ENCODE peak calls at places on chromosomes 12 and 14, in ten cellular contexts. One of them, this sample, is unnamed.

GRCh38 chr12:101761347-101761746 is 22.1 kb upstream of the SYCP3 start:
- DNase-seq in T1000: no peak
- DNase-seq in T-cell: no peak
- DNase-seq in left kidney: no peak
- DNase-seq in GDM1: no peak
- DNase-seq in RWPE1: no peak
- DNase-seq in stimulated activated CD4-positive, alpha-beta T cell treated with anti-CD3 and anti-CD28 coated beads, TNF-alpha, amount 100 ng/mL, for 1 hour: no peak
- DNase-seq in DND-41: no peak
- DNase-seq in AG10803: no peak
- DNase-seq in NAMALWA: no peak
- DNase-seq in this sample: no peak

GRCh38 chr14:48792376-48793024 is 793.7 kb downstream of the RPS29 start:
- DNase-seq in stimulated activated CD4-positive, alpha-beta T cell treated with anti-CD3 and anti-CD28 coated beads, TNF-alpha, amount 100 ng/mL, for 1 hour: no peak
- DNase-seq in GDM1: no peak
- DNase-seq in NAMALWA: no peak
- DNase-seq in left kidney: no peak
- DNase-seq in T-cell: no peak
- DNase-seq in DND-41: no peak
- DNase-seq in AG10803: no peak
- DNase-seq in RWPE1: no peak
- DNase-seq in T1000: no peak
- DNase-seq in this sample: no peak

GRCh38 chr12:3160081-3160480 is 82.9 kb downstream of the TSPAN9 start:
- DNase-seq in stimulated activated CD4-positive, alpha-beta T cell treated with anti-CD3 and anti-CD28 coated beads, TNF-alpha, amount 100 ng/mL, for 1 hour: no peak
- DNase-seq in T1000: no peak
- DNase-seq in T-cell: no peak
- DNase-seq in DND-41: no peak
- DNase-seq in GDM1: no peak
- DNase-seq in AG10803: peak; percentile 60
- DNase-seq in RWPE1: no peak
- DNase-seq in NAMALWA: no peak
- DNase-seq in left kidney: no peak
- DNase-seq in this sample: no peak

GRCh38 chr12:116538076-116538591 is 21.0 kb upstream of the MAP1LC3B2 start:
- DNase-seq in RWPE1: no peak
- DNase-seq in NAMALWA: no peak
- DNase-seq in left kidney: no peak
- DNase-seq in GDM1: no peak
- DNase-seq in T-cell: no peak
- DNase-seq in stimulated activated CD4-positive, alpha-beta T cell treated with anti-CD3 and anti-CD28 coated beads, TNF-alpha, amount 100 ng/mL, for 1 hour: no peak
- DNase-seq in T1000: no peak
- DNase-seq in DND-41: no peak
- DNase-seq in AG10803: no peak
- DNase-seq in this sample: no peak

GRCh38 chr14:41830679-41831078 is 224.0 kb downstream of the LRFN5 start:
- DNase-seq in T-cell: no peak
- DNase-seq in stimulated activated CD4-positive, alpha-beta T cell treated with anti-CD3 and anti-CD28 coated beads, TNF-alpha, amount 100 ng/mL, for 1 hour: no peak
- DNase-seq in GDM1: no peak
- DNase-seq in RWPE1: peak; percentile 26
- DNase-seq in AG10803: peak; percentile 1
- DNase-seq in NAMALWA: no peak
- DNase-seq in left kidney: no peak
- DNase-seq in DND-41: no peak
- DNase-seq in T1000: no peak
- DNase-seq in this sample: no peak

GRCh38 chr14:95062220-95062619 is 95.1 kb downstream of the DICER1 start:
- DNase-seq in stimulated activated CD4-positive, alpha-beta T cell treated with anti-CD3 and anti-CD28 coated beads, TNF-alpha, amount 100 ng/mL, for 1 hour: no peak
- DNase-seq in GDM1: no peak
- DNase-seq in T-cell: no peak
- DNase-seq in RWPE1: no peak
- DNase-seq in left kidney: no peak
- DNase-seq in AG10803: no peak
- DNase-seq in DND-41: no peak
- DNase-seq in T1000: no peak
- DNase-seq in NAMALWA: no peak
- DNase-seq in this sample: no peak

GRCh38 chr12:12210983-12211382 is 55.9 kb downstream of the LRP6 start:
- DNase-seq in T-cell: peak; percentile 9
- DNase-seq in T1000: no peak
- DNase-seq in stimulated activated CD4-positive, alpha-beta T cell treated with anti-CD3 and anti-CD28 coated beads, TNF-alpha, amount 100 ng/mL, for 1 hour: no peak
- DNase-seq in RWPE1: no peak
- DNase-seq in left kidney: no peak
- DNase-seq in DND-41: peak; percentile 45
- DNase-seq in NAMALWA: no peak
- DNase-seq in AG10803: no peak
- DNase-seq in GDM1: no peak
- DNase-seq in this sample: no peak

GRCh38 chr14:21913759-21914158 is 240.1 kb upstream of the OR4E1 start:
- DNase-seq in DND-41: peak; percentile 82
- DNase-seq in stimulated activated CD4-positive, alpha-beta T cell treated with anti-CD3 and anti-CD28 coated beads, TNF-alpha, amount 100 ng/mL, for 1 hour: no peak
- DNase-seq in T-cell: peak; percentile 56
- DNase-seq in AG10803: peak; percentile 28
- DNase-seq in left kidney: peak; percentile 80
- DNase-seq in T1000: no peak
- DNase-seq in NAMALWA: peak; percentile 92
- DNase-seq in GDM1: peak; percentile 83
- DNase-seq in RWPE1: peak; percentile 3
- DNase-seq in this sample: no peak

GRCh38 chr12:43551271-43551970 is 582 bp downstream of the ADAMTS20 start:
- DNase-seq in NAMALWA: no peak
- DNase-seq in RWPE1: no peak
- DNase-seq in AG10803: no peak
- DNase-seq in GDM1: no peak
- DNase-seq in left kidney: peak; percentile 66
- DNase-seq in stimulated activated CD4-positive, alpha-beta T cell treated with anti-CD3 and anti-CD28 coated beads, TNF-alpha, amount 100 ng/mL, for 1 hour: no peak
- DNase-seq in T1000: no peak
- DNase-seq in T-cell: no peak
- DNase-seq in DND-41: no peak
- DNase-seq in this sample: no peak

GRCh38 chr12:67927231-67927630 is 62.0 kb upstream of the IFNG-AS1 start:
- DNase-seq in GDM1: no peak
- DNase-seq in T-cell: no peak
- DNase-seq in RWPE1: no peak
- DNase-seq in left kidney: peak; percentile 27
- DNase-seq in AG10803: no peak
- DNase-seq in NAMALWA: no peak
- DNase-seq in DND-41: no peak
- DNase-seq in stimulated activated CD4-positive, alpha-beta T cell treated with anti-CD3 and anti-CD28 coated beads, TNF-alpha, amount 100 ng/mL, for 1 hour: no peak
- DNase-seq in T1000: no peak
- DNase-seq in this sample: no peak

GRCh38 chr14:76373456-76373855 is 2.5 kb upstream of the ESRRB start:
- DNase-seq in DND-41: no peak
- DNase-seq in GDM1: no peak
- DNase-seq in stimulated activated CD4-positive, alpha-beta T cell treated with anti-CD3 and anti-CD28 coated beads, TNF-alpha, amount 100 ng/mL, for 1 hour: no peak
- DNase-seq in left kidney: no peak
- DNase-seq in NAMALWA: no peak
- DNase-seq in RWPE1: no peak
- DNase-seq in T-cell: no peak
- DNase-seq in AG10803: no peak
- DNase-seq in T1000: no peak
- DNase-seq in this sample: no peak

GRCh38 chr12:14408208-14408607 is 42.7 kb downstream of the ATF7IP start:
- DNase-seq in T-cell: no peak
- DNase-seq in AG10803: peak; percentile 40
- DNase-seq in DND-41: no peak
- DNase-seq in NAMALWA: peak; percentile 79
- DNase-seq in GDM1: no peak
- DNase-seq in stimulated activated CD4-positive, alpha-beta T cell treated with anti-CD3 and anti-CD28 coated beads, TNF-alpha, amount 100 ng/mL, for 1 hour: no peak
- DNase-seq in RWPE1: no peak
- DNase-seq in left kidney: peak; percentile 50
- DNase-seq in T1000: no peak
- DNase-seq in this sample: no peak

GRCh38 chr12:12599750-12600643 is 11.7 kb upstream of the CREBL2 start:
- DNase-seq in NAMALWA: no peak
- DNase-seq in GDM1: no peak
- DNase-seq in stimulated activated CD4-positive, alpha-beta T cell treated with anti-CD3 and anti-CD28 coated beads, TNF-alpha, amount 100 ng/mL, for 1 hour: no peak
- DNase-seq in T-cell: no peak
- DNase-seq in RWPE1: no peak
- DNase-seq in T1000: no peak
- DNase-seq in DND-41: no peak
- DNase-seq in AG10803: no peak
- DNase-seq in left kidney: no peak
- DNase-seq in this sample: no peak

GRCh38 chr12:57738661-57739237 is at the start of gene AGAP2:
- DNase-seq in left kidney: peak; percentile 84
- DNase-seq in T1000: peak; percentile 88
- DNase-seq in T-cell: no peak
- DNase-seq in AG10803: no peak
- DNase-seq in GDM1: no peak
- DNase-seq in DND-41: no peak
- DNase-seq in stimulated activated CD4-positive, alpha-beta T cell treated with anti-CD3 and anti-CD28 coated beads, TNF-alpha, amount 100 ng/mL, for 1 hour: no peak
- DNase-seq in RWPE1: no peak
- DNase-seq in NAMALWA: no peak
- DNase-seq in this sample: no peak

GRCh38 chr12:96205909-96206308 is 11.7 kb downstream of the ELK3 start:
- DNase-seq in DND-41: no peak
- DNase-seq in GDM1: no peak
- DNase-seq in AG10803: no peak
- DNase-seq in RWPE1: no peak
- DNase-seq in T-cell: no peak
- DNase-seq in stimulated activated CD4-positive, alpha-beta T cell treated with anti-CD3 and anti-CD28 coated beads, TNF-alpha, amount 100 ng/mL, for 1 hour: no peak
- DNase-seq in T1000: no peak
- DNase-seq in left kidney: no peak
- DNase-seq in NAMALWA: no peak
- DNase-seq in this sample: no peak

GRCh38 chr12:42633594-42633993 is 44.0 kb upstream of the PRICKLE1 start:
- DNase-seq in left kidney: no peak
- DNase-seq in GDM1: no peak
- DNase-seq in RWPE1: no peak
- DNase-seq in AG10803: no peak
- DNase-seq in NAMALWA: no peak
- DNase-seq in DND-41: no peak
- DNase-seq in T1000: no peak
- DNase-seq in stimulated activated CD4-positive, alpha-beta T cell treated with anti-CD3 and anti-CD28 coated beads, TNF-alpha, amount 100 ng/mL, for 1 hour: no peak
- DNase-seq in T-cell: no peak
- DNase-seq in this sample: no peak

GRCh38 chr12:40336573-40337199 is 111.9 kb downstream of the LRRK2 start:
- DNase-seq in left kidney: peak; percentile 26
- DNase-seq in AG10803: peak; percentile 21
- DNase-seq in T-cell: no peak
- DNase-seq in DND-41: no peak
- DNase-seq in RWPE1: peak; percentile 37
- DNase-seq in stimulated activated CD4-positive, alpha-beta T cell treated with anti-CD3 and anti-CD28 coated beads, TNF-alpha, amount 100 ng/mL, for 1 hour: no peak
- DNase-seq in T1000: no peak
- DNase-seq in GDM1: no peak
- DNase-seq in NAMALWA: peak; percentile 58
- DNase-seq in this sample: no peak

GRCh38 chr12:78095623-78096022 is 264.9 kb downstream of the NAV3 start:
- DNase-seq in NAMALWA: no peak
- DNase-seq in RWPE1: no peak
- DNase-seq in T-cell: no peak
- DNase-seq in left kidney: no peak
- DNase-seq in stimulated activated CD4-positive, alpha-beta T cell treated with anti-CD3 and anti-CD28 coated beads, TNF-alpha, amount 100 ng/mL, for 1 hour: no peak
- DNase-seq in T1000: no peak
- DNase-seq in GDM1: no peak
- DNase-seq in AG10803: no peak
- DNase-seq in DND-41: no peak
- DNase-seq in this sample: no peak

GRCh38 chr12:8912910-8913309 is 1.4 kb upstream of the PHC1 start:
- DNase-seq in DND-41: no peak
- DNase-seq in T1000: no peak
- DNase-seq in RWPE1: peak; percentile 50
- DNase-seq in stimulated activated CD4-positive, alpha-beta T cell treated with anti-CD3 and anti-CD28 coated beads, TNF-alpha, amount 100 ng/mL, for 1 hour: no peak
- DNase-seq in T-cell: no peak
- DNase-seq in NAMALWA: peak; percentile 72
- DNase-seq in AG10803: no peak
- DNase-seq in left kidney: peak; percentile 75
- DNase-seq in GDM1: no peak
- DNase-seq in this sample: no peak